ENCODE peak calls at places on chromosomes 1 and 21, in four cellular contexts. One of them, this sample, is unnamed.

GRCh38 chr1:115056395-115056798 is 26.8 kb downstream of the TSHB start:
- DNase-seq in IMR-90: peak
- DNase-seq in HFF-Myc: no peak
- DNase-seq in bronchial epithelial cell: peak
- DNase-seq in this sample: no peak

GRCh38 chr1:27007909-27008582 is 4.6 kb downstream of the TENT5B start:
- DNase-seq in bronchial epithelial cell: peak
- DNase-seq in HFF-Myc: no peak
- DNase-seq in IMR-90: no peak
- DNase-seq in this sample: peak

GRCh38 chr21:33241846-33242245 is 12.1 kb downstream of the IFNAR2 start:
- DNase-seq in IMR-90: no peak
- DNase-seq in HFF-Myc: no peak
- DNase-seq in bronchial epithelial cell: no peak
- DNase-seq in this sample: no peak

GRCh38 chr1:106268070-106268469 is 788.4 kb upstream of the PRMT6 start:
- DNase-seq in HFF-Myc: no peak
- DNase-seq in bronchial epithelial cell: peak
- DNase-seq in IMR-90: no peak
- DNase-seq in this sample: peak

GRCh38 chr1:42456010-42456753 is at the start of the genes PPCS and ZMYND12:
- DNase-seq in IMR-90: peak
- DNase-seq in bronchial epithelial cell: peak
- DNase-seq in HFF-Myc: peak
- DNase-seq in this sample: peak

GRCh38 chr1:1208713-1209433 is 2.5 kb upstream of the TNFRSF18 start:
- DNase-seq in bronchial epithelial cell: no peak
- DNase-seq in HFF-Myc: no peak
- DNase-seq in IMR-90: peak
- DNase-seq in this sample: no peak

GRCh38 chr1:53539711-53540603 is 80.8 kb downstream of the DMRTB1 start:
- DNase-seq in HFF-Myc: no peak
- DNase-seq in IMR-90: no peak
- DNase-seq in bronchial epithelial cell: no peak
- DNase-seq in this sample: no peak

GRCh38 chr1:57550092-57550491 is 126.2 kb upstream of the DAB1 start:
- DNase-seq in HFF-Myc: no peak
- DNase-seq in bronchial epithelial cell: peak
- DNase-seq in IMR-90: no peak
- DNase-seq in this sample: no peak

GRCh38 chr1:181620183-181620582 is 136.9 kb downstream of the CACNA1E start:
- DNase-seq in IMR-90: no peak
- DNase-seq in HFF-Myc: no peak
- DNase-seq in bronchial epithelial cell: peak
- DNase-seq in this sample: peak

GRCh38 chr1:150272379-150272840 is at the start of gene C1orf54:
- DNase-seq in bronchial epithelial cell: no peak
- DNase-seq in HFF-Myc: no peak
- DNase-seq in IMR-90: peak
- DNase-seq in this sample: no peak

GRCh38 chr1:78292361-78292760 is 198.4 kb upstream of the PTGFR start:
- DNase-seq in HFF-Myc: peak
- DNase-seq in bronchial epithelial cell: no peak
- DNase-seq in IMR-90: peak
- DNase-seq in this sample: no peak

GRCh38 chr1:184150776-184151531 is 99.4 kb downstream of the TSEN15 start:
- DNase-seq in IMR-90: peak
- DNase-seq in bronchial epithelial cell: no peak
- DNase-seq in HFF-Myc: no peak
- DNase-seq in this sample: no peak
- TF ChIP-seq CTCF in IMR-90: no peak
- TF ChIP-seq CTCF in bronchial epithelial cell: no peak
- TF ChIP-seq CTCF in HFF-Myc: no peak
- TF ChIP-seq CTCF in this sample: no peak

GRCh38 chr1:34779962-34780361 is 1.1 kb upstream of the GJB3 start:
- DNase-seq in HFF-Myc: no peak
- DNase-seq in IMR-90: no peak
- DNase-seq in bronchial epithelial cell: no peak
- DNase-seq in this sample: no peak

GRCh38 chr1:34781844-34782391 is 904 bp downstream of the GJB3 start:
- DNase-seq in IMR-90: no peak
- DNase-seq in bronchial epithelial cell: peak
- DNase-seq in HFF-Myc: no peak
- DNase-seq in this sample: peak

GRCh38 chr1:34779526-34779925 is 1.5 kb upstream of the GJB3 start:
- DNase-seq in HFF-Myc: no peak
- DNase-seq in bronchial epithelial cell: peak
- DNase-seq in IMR-90: no peak
- DNase-seq in this sample: peak

GRCh38 chr1:34780528-34780927 is 486 bp upstream of the GJB3 start:
- DNase-seq in HFF-Myc: no peak
- DNase-seq in bronchial epithelial cell: peak
- DNase-seq in IMR-90: no peak
- DNase-seq in this sample: peak

DNA sequence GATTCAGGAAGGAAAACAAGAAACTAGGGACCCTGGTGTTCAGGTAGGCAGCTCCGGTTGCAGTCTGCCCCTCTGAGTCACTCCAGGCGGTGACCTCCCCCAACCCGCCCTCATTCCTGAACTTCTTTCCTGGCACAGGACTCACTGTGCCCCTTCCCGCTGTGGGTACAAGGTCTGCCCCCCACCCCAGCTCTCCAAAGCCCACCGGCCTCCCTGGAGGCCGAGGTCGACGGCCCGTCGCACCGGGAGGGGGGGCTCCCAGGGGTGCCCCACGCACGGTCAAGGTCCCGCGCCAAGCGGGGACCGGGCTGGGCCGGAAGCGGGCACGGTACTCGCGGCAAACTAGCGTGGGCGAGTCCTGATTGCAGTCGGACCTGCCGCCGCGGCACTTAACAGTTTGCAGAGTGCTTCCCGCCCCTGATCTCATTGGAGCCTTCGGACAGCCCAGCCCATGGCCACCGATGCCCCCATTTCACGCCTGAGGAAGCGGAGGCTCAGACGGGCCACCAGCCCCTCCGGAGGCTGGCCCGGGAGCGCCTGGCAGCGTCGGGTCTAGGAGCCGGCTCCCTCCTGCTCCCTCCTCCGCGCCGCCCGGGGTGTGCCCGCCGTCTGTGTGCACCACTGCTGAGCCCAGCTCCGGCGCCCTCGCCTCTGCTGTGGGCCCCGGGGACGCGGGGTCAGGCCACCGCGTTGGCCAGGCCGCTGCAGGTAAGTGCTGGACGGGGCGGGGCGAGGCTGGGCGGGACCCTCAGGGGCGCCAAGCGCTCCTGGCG is at the start of gene GJB3:
- DNase-seq in HFF-Myc: no peak
- DNase-seq in bronchial epithelial cell: peak
- DNase-seq in IMR-90: no peak
- DNase-seq in this sample: peak
- H3K4me3 ChIP-seq in HFF-Myc: no peak
- H3K4me3 ChIP-seq in bronchial epithelial cell: peak
- H3K4me3 ChIP-seq in IMR-90: peak
- H3K4me3 ChIP-seq in this sample: peak

GRCh38 chr1:31436596-31437432 is 23.8 kb downstream of the SERINC2 start:
- DNase-seq in bronchial epithelial cell: no peak
- DNase-seq in IMR-90: no peak
- DNase-seq in HFF-Myc: no peak
- DNase-seq in this sample: no peak
- TF ChIP-seq CTCF in bronchial epithelial cell: no peak
- TF ChIP-seq CTCF in IMR-90: no peak
- TF ChIP-seq CTCF in HFF-Myc: no peak
- TF ChIP-seq CTCF in this sample: no peak

GRCh38 chr1:30809514-30810263 is 52.1 kb upstream of the LAPTM5 start:
- DNase-seq in bronchial epithelial cell: peak
- DNase-seq in IMR-90: peak
- DNase-seq in HFF-Myc: peak
- DNase-seq in this sample: peak
- H3K4me3 ChIP-seq in bronchial epithelial cell: no peak
- H3K4me3 ChIP-seq in IMR-90: no peak
- H3K4me3 ChIP-seq in HFF-Myc: no peak
- H3K4me3 ChIP-seq in this sample: no peak